ENCODE peak calls at places on chromosomes 16 and 17, in four cellular contexts. One of them, this sample, is unnamed.

GRCh38 chr16:55543470-55543869 is 23.0 kb upstream of the CAPNS2 start:
- DNase-seq in HepG2: peak; percentile 35
- DNase-seq in H1: no peak
- DNase-seq in GM12878: no peak
- DNase-seq in this sample: no peak

GRCh38 chr16:86706726-86707125 is 128.4 kb downstream of the FOXL1 start:
- DNase-seq in H1: no peak
- DNase-seq in GM12878: no peak
- DNase-seq in HepG2: no peak
- DNase-seq in this sample: no peak

GRCh38 chr17:44948315-44948795 is 782 bp upstream of the KIF18B start:
- DNase-seq in GM12878: no peak
- DNase-seq in HepG2: no peak
- DNase-seq in H1: no peak
- DNase-seq in this sample: no peak

GRCh38 chr17:17824780-17825614 is 11.8 kb downstream of the SREBF1 start:
- DNase-seq in GM12878: no peak
- DNase-seq in H1: no peak
- DNase-seq in HepG2: no peak
- DNase-seq in this sample: no peak

GRCh38 chr16:85612801-85613608 is at the start of gene GSE1:
- DNase-seq in H1: peak; percentile 94
- DNase-seq in HepG2: peak; percentile 96
- DNase-seq in GM12878: peak; percentile 57
- DNase-seq in this sample: peak; percentile 81

GRCh38 chr16:7101054-7101453 is 231.6 kb upstream of the RBFOX1 start:
- DNase-seq in H1: no peak
- DNase-seq in HepG2: no peak
- DNase-seq in GM12878: no peak
- DNase-seq in this sample: no peak

GRCh38 chr17:81040791-81041337 is 5.9 kb downstream of the BAIAP2 start:
- DNase-seq in H1: peak; percentile 78
- DNase-seq in GM12878: no peak
- DNase-seq in HepG2: peak; percentile 37
- DNase-seq in this sample: peak; percentile 65

GRCh38 chr16:53358884-53359283 is 75.4 kb upstream of the RBL2 start:
- DNase-seq in GM12878: no peak
- DNase-seq in H1: no peak
- DNase-seq in HepG2: no peak
- DNase-seq in this sample: no peak

GRCh38 chr17:72566671-72567484 is 446.1 kb downstream of the SOX9 start:
- DNase-seq in GM12878: no peak
- DNase-seq in H1: no peak
- DNase-seq in HepG2: peak; percentile 36
- DNase-seq in this sample: no peak

GRCh38 chr17:50807014-50807413 is 28.4 kb upstream of the WFIKKN2 start:
- DNase-seq in HepG2: no peak
- DNase-seq in H1: no peak
- DNase-seq in GM12878: no peak
- DNase-seq in this sample: no peak

GRCh38 chr17:19440421-19440820 is 29.4 kb downstream of the RNF112 start:
- DNase-seq in H1: no peak
- DNase-seq in GM12878: no peak
- DNase-seq in HepG2: no peak
- DNase-seq in this sample: no peak

GRCh38 chr17:28643979-28644781 is 778 bp downstream of the BLTP2 start:
- DNase-seq in HepG2: peak; percentile 51
- DNase-seq in GM12878: no peak
- DNase-seq in H1: peak; percentile 60
- DNase-seq in this sample: peak; percentile 52

GRCh38 chr16:85978976-85979375 is 80.0 kb downstream of the IRF8 start:
- DNase-seq in GM12878: no peak
- DNase-seq in HepG2: no peak
- DNase-seq in H1: no peak
- DNase-seq in this sample: no peak

GRCh38 chr17:12134101-12134500 is 113.4 kb downstream of the MAP2K4 start:
- DNase-seq in GM12878: no peak
- DNase-seq in HepG2: no peak
- DNase-seq in H1: no peak
- DNase-seq in this sample: no peak

GRCh38 chr17:45200701-45201100 is 21.0 kb upstream of the FMNL1 start:
- DNase-seq in GM12878: no peak
- DNase-seq in H1: no peak
- DNase-seq in HepG2: peak; percentile 77
- DNase-seq in this sample: peak; percentile 11

GRCh38 chr16:11779074-11779473 is 18.0 kb downstream of the ZC3H7A start:
- DNase-seq in GM12878: no peak
- DNase-seq in H1: no peak
- DNase-seq in HepG2: no peak
- DNase-seq in this sample: no peak

GRCh38 chr17:59638553-59638952 is 18.9 kb downstream of the CLTC start:
- DNase-seq in GM12878: no peak
- DNase-seq in H1: no peak
- DNase-seq in HepG2: no peak
- DNase-seq in this sample: no peak

GRCh38 chr16:88014201-88014781 is 63.1 kb downstream of the BANP start:
- DNase-seq in H1: no peak
- DNase-seq in GM12878: no peak
- DNase-seq in HepG2: peak; percentile 20
- DNase-seq in this sample: no peak

GRCh38 chr17:61065263-61065773 is 334.3 kb upstream of the TBX2 start:
- DNase-seq in HepG2: peak; percentile 86
- DNase-seq in GM12878: no peak
- DNase-seq in H1: no peak
- DNase-seq in this sample: peak; percentile 19

GRCh38 chr17:81712468-81713003 is 452 bp downstream of the SLC25A10 start:
- DNase-seq in GM12878: no peak
- DNase-seq in H1: no peak
- DNase-seq in HepG2: peak; percentile 46
- DNase-seq in this sample: peak; percentile 47

GRCh38 chr17:72743037-72743467 is 349.4 kb downstream of the SLC39A11 start:
- DNase-seq in HepG2: no peak
- DNase-seq in GM12878: no peak
- DNase-seq in H1: no peak
- DNase-seq in this sample: no peak

GRCh38 chr16:27245276-27246231 is 23.0 kb downstream of the NSMCE1 start:
- DNase-seq in H1: no peak
- DNase-seq in HepG2: no peak
- DNase-seq in GM12878: no peak
- DNase-seq in this sample: no peak

GRCh38 chr17:62966426-62967110 is 533 bp downstream of the TANC2 start:
- DNase-seq in GM12878: no peak
- DNase-seq in H1: peak; percentile 69
- DNase-seq in HepG2: no peak
- DNase-seq in this sample: peak; percentile 44

GRCh38 chr16:53949716-53950410 is 245.9 kb downstream of the FTO start:
- DNase-seq in GM12878: no peak
- DNase-seq in H1: no peak
- DNase-seq in HepG2: peak; percentile 18
- DNase-seq in this sample: no peak

GRCh38 chr16:89037261-89038152 is 56.1 kb upstream of the ACSF3 start:
- DNase-seq in HepG2: no peak
- DNase-seq in H1: peak; percentile 87
- DNase-seq in GM12878: no peak
- DNase-seq in this sample: peak; percentile 58

GRCh38 chr16:27315333-27316037 is 1.7 kb downstream of the IL4R start:
- DNase-seq in H1: peak; percentile 60
- DNase-seq in GM12878: no peak
- DNase-seq in HepG2: peak; percentile 81
- DNase-seq in this sample: no peak

GRCh38 chr17:72358465-72358864 is 237.6 kb downstream of the SOX9 start:
- DNase-seq in H1: no peak
- DNase-seq in HepG2: no peak
- DNase-seq in GM12878: no peak
- DNase-seq in this sample: no peak

GRCh38 chr17:78974635-78975591 is 4.8 kb downstream of the LGALS3BP start:
- DNase-seq in GM12878: no peak
- DNase-seq in H1: no peak
- DNase-seq in HepG2: no peak
- DNase-seq in this sample: peak; percentile 52

DNA sequence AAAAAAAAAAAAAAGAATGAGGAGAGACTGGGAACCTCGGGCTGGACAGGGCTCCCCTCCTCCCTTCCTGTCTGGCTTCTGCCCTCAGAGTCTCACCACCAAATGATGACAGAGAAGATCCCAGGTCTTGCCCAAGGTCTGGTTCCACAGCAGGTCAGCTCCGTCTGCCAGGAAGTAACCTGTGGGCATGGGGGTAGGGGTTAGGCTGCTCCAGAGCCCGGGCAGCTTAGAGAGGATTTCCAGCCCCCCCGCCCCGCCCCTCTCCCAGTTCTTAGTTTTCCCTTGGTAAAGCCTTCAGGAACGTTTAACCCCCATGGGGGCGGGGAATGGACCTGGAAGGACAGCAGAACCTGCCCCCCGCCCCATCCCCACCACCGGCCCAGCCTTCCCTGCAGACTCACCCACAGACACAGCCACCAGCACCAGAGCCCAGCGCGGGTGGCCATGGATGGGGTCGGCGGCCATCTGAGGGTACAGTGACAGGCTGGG is 730 bp downstream of the TLCD2 start:
- DNase-seq in HepG2: no peak
- DNase-seq in H1: no peak
- DNase-seq in GM12878: no peak
- DNase-seq in this sample: no peak
- TF ChIP-seq SP1 in HepG2: no peak
- TF ChIP-seq SP1 in H1: no peak
- TF ChIP-seq SP1 in GM12878: no peak
- TF ChIP-seq SP1 in this sample: no peak

GRCh38 chr16:83269541-83269940 is 538.2 kb upstream of the HSBP1 start:
- DNase-seq in GM12878: no peak
- DNase-seq in H1: no peak
- DNase-seq in HepG2: no peak
- DNase-seq in this sample: no peak

GRCh38 chr16:83271123-83271522 is 536.7 kb upstream of the HSBP1 start:
- DNase-seq in GM12878: no peak
- DNase-seq in H1: no peak
- DNase-seq in HepG2: no peak
- DNase-seq in this sample: no peak

GRCh38 chr16:83270640-83271039 is 537.1 kb upstream of the HSBP1 start:
- DNase-seq in HepG2: no peak
- DNase-seq in GM12878: no peak
- DNase-seq in H1: no peak
- DNase-seq in this sample: no peak

GRCh38 chr16:83272201-83272600 is 535.6 kb upstream of the HSBP1 start:
- DNase-seq in HepG2: no peak
- DNase-seq in GM12878: no peak
- DNase-seq in H1: no peak
- DNase-seq in this sample: no peak

GRCh38 chr16:83268164-83268563 is 539.6 kb upstream of the HSBP1 start:
- DNase-seq in H1: no peak
- DNase-seq in GM12878: no peak
- DNase-seq in HepG2: no peak
- DNase-seq in this sample: no peak
- TF ChIP-seq SUZ12 in H1: no peak
- TF ChIP-seq SUZ12 in GM12878: no peak
- TF ChIP-seq SUZ12 in HepG2: no peak
- TF ChIP-seq SUZ12 in this sample: no peak

DNA sequence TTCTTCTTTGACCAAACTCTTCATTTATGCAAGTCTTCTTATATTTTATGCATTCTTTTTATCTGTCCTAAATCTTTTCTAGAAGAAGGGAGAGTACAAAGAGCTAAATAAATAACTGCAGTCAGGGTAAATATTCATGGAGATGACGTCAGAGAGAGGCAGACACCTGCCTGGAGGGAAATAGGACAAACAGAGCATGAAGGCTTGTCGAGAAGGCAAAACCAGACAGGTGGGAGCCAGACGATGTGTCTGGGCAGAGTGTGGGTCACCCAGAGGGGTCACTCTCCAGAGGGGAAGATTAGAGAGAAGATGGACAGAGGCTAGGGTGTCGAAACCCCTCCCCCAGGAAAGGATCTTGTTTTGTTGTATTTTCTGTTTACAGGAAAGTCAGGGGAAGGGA is 78.3 kb upstream of the RPL38 start:
- DNase-seq in GM12878: no peak
- DNase-seq in H1: no peak
- DNase-seq in HepG2: no peak
- DNase-seq in this sample: no peak
- TF ChIP-seq SP1 in GM12878: no peak
- TF ChIP-seq SP1 in H1: no peak
- TF ChIP-seq SP1 in HepG2: no peak
- TF ChIP-seq SP1 in this sample: no peak

GRCh38 chr17:30996481-30996880 is 25.6 kb downstream of the RNF135 start:
- DNase-seq in HepG2: no peak
- DNase-seq in H1: no peak
- DNase-seq in GM12878: no peak
- DNase-seq in this sample: no peak

GRCh38 chr17:30995347-30995746 is 24.5 kb downstream of the RNF135 start:
- DNase-seq in HepG2: no peak
- DNase-seq in H1: no peak
- DNase-seq in GM12878: no peak
- DNase-seq in this sample: no peak

GRCh38 chr17:30990458-30990857 is 19.6 kb downstream of the RNF135 start:
- DNase-seq in HepG2: no peak
- DNase-seq in GM12878: no peak
- DNase-seq in H1: no peak
- DNase-seq in this sample: no peak

GRCh38 chr17:30997270-30997669 is 26.4 kb downstream of the RNF135 start:
- DNase-seq in H1: no peak
- DNase-seq in GM12878: no peak
- DNase-seq in HepG2: no peak
- DNase-seq in this sample: no peak

GRCh38 chr17:30992551-30992950 is 21.7 kb downstream of the RNF135 start:
- DNase-seq in GM12878: no peak
- DNase-seq in HepG2: no peak
- DNase-seq in H1: no peak
- DNase-seq in this sample: no peak
- TF ChIP-seq SUZ12 in GM12878: no peak
- TF ChIP-seq SUZ12 in HepG2: no peak
- TF ChIP-seq SUZ12 in H1: no peak
- TF ChIP-seq SUZ12 in this sample: no peak

DNA sequence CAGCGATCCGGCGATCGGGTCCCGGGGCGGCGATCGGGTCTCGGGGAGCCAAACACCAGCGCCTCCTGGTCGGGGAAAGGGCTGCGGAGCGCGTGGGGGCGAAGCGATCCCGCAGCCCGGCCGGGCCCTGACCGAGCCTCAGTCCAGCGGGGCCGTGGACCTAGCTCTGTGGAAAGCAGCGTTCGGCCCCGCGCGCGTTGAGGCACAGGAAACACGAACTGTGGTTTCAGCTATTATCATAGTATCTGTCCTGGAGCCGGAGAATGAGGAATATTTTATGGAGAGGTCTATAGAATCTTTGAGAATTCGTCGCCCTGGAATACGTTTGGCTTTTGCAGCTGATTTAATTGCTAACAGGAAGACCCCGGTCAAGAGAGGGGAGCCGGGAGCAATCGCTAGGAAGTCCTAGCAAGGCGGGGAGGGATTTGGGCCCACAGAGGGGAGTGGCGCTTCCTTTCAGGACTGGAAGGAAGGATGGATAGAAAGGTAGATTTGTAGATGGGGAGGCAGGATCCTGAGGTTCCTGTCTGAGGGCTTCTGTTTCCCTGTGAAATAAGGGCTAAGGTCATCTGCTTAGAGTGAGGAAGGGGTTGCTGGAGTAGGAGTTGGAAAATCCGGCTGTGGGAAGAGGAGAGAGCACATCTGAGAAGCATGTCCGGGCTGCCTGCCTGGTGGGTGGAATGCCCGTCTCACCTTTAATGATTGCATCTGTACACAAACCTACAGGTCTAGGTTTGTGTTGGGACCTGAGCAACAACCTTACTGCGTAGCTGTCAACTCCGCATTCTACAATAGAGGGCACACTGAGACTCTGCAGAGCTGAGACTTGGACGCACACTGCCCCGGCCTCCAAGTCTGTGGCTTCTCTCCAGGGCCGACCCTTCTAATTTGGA is 770 bp downstream of the CCNF start:
- DNase-seq in H1: no peak
- DNase-seq in HepG2: peak; percentile 54
- DNase-seq in GM12878: no peak
- DNase-seq in this sample: peak; percentile 33
- TF ChIP-seq SP1 in H1: no peak
- TF ChIP-seq SP1 in HepG2: no peak
- TF ChIP-seq SP1 in GM12878: no peak
- TF ChIP-seq SP1 in this sample: no peak